ENCODE peak calls at places on chromosomes 12 and 14, in nine cellular contexts. One of them, this sample, is unnamed.

GRCh38 chr12:62629971-62630739 is 163.5 kb downstream of the MON2 start:
- DNase-seq in stimulated activated CD4-positive, alpha-beta T cell treated with anti-CD3 and anti-CD28 coated beads, Interleukin-15, amount 100 ng/mL, for 1 hour: no peak
- DNase-seq in NAMALWA: no peak
- DNase-seq in hypothalamus: no peak
- DNase-seq in anterior cingulate cortex: no peak
- DNase-seq in NCI-H345: peak; percentile 85
- DNase-seq in HT1080: no peak
- DNase-seq in iris pigment epithelial cell: no peak
- DNase-seq in astrocyte: no peak
- DNase-seq in this sample: no peak

GRCh38 chr12:64404470-64405446 is 566 bp downstream of the XPOT start:
- DNase-seq in stimulated activated CD4-positive, alpha-beta T cell treated with anti-CD3 and anti-CD28 coated beads, Interleukin-15, amount 100 ng/mL, for 1 hour: peak; percentile 20
- DNase-seq in HT1080: peak; percentile 71
- DNase-seq in iris pigment epithelial cell: peak; percentile 81
- DNase-seq in anterior cingulate cortex: peak; percentile 50
- DNase-seq in NAMALWA: peak; percentile 83
- DNase-seq in astrocyte: peak; percentile 84
- DNase-seq in hypothalamus: peak; percentile 63
- DNase-seq in NCI-H345: peak; percentile 52
- DNase-seq in this sample: peak; percentile 89

GRCh38 chr12:53973093-53974042 is at the start of gene HOXC11:
- DNase-seq in astrocyte: no peak
- DNase-seq in iris pigment epithelial cell: no peak
- DNase-seq in anterior cingulate cortex: no peak
- DNase-seq in stimulated activated CD4-positive, alpha-beta T cell treated with anti-CD3 and anti-CD28 coated beads, Interleukin-15, amount 100 ng/mL, for 1 hour: no peak
- DNase-seq in NCI-H345: no peak
- DNase-seq in NAMALWA: no peak
- DNase-seq in hypothalamus: no peak
- DNase-seq in HT1080: no peak
- DNase-seq in this sample: no peak

GRCh38 chr14:50340045-50340444 is 27.9 kb downstream of the DMAC2L start:
- DNase-seq in anterior cingulate cortex: no peak
- DNase-seq in astrocyte: no peak
- DNase-seq in iris pigment epithelial cell: no peak
- DNase-seq in HT1080: no peak
- DNase-seq in NCI-H345: no peak
- DNase-seq in hypothalamus: no peak
- DNase-seq in stimulated activated CD4-positive, alpha-beta T cell treated with anti-CD3 and anti-CD28 coated beads, Interleukin-15, amount 100 ng/mL, for 1 hour: no peak
- DNase-seq in NAMALWA: no peak
- DNase-seq in this sample: no peak

GRCh38 chr14:99797231-99797630 is 4.0 kb downstream of the EML1 start:
- DNase-seq in anterior cingulate cortex: no peak
- DNase-seq in astrocyte: no peak
- DNase-seq in stimulated activated CD4-positive, alpha-beta T cell treated with anti-CD3 and anti-CD28 coated beads, Interleukin-15, amount 100 ng/mL, for 1 hour: no peak
- DNase-seq in HT1080: no peak
- DNase-seq in NAMALWA: no peak
- DNase-seq in iris pigment epithelial cell: no peak
- DNase-seq in hypothalamus: no peak
- DNase-seq in NCI-H345: no peak
- DNase-seq in this sample: no peak

GRCh38 chr14:70785556-70785955 is 23.8 kb downstream of the MAP3K9 start:
- DNase-seq in hypothalamus: no peak
- DNase-seq in NCI-H345: no peak
- DNase-seq in HT1080: peak; percentile 79
- DNase-seq in anterior cingulate cortex: no peak
- DNase-seq in iris pigment epithelial cell: peak; percentile 35
- DNase-seq in astrocyte: no peak
- DNase-seq in stimulated activated CD4-positive, alpha-beta T cell treated with anti-CD3 and anti-CD28 coated beads, Interleukin-15, amount 100 ng/mL, for 1 hour: no peak
- DNase-seq in NAMALWA: no peak
- DNase-seq in this sample: peak; percentile 33

GRCh38 chr14:89588840-89589296 is 171.8 kb upstream of the FOXN3 start:
- DNase-seq in stimulated activated CD4-positive, alpha-beta T cell treated with anti-CD3 and anti-CD28 coated beads, Interleukin-15, amount 100 ng/mL, for 1 hour: no peak
- DNase-seq in anterior cingulate cortex: no peak
- DNase-seq in HT1080: no peak
- DNase-seq in iris pigment epithelial cell: no peak
- DNase-seq in astrocyte: no peak
- DNase-seq in NAMALWA: no peak
- DNase-seq in NCI-H345: no peak
- DNase-seq in hypothalamus: no peak
- DNase-seq in this sample: no peak

GRCh38 chr12:49331360-49332222 is 5.4 kb downstream of the C1QL4 start:
- DNase-seq in hypothalamus: peak; percentile 46
- DNase-seq in HT1080: peak; percentile 55
- DNase-seq in astrocyte: peak; percentile 44
- DNase-seq in NCI-H345: no peak
- DNase-seq in anterior cingulate cortex: peak; percentile 56
- DNase-seq in NAMALWA: no peak
- DNase-seq in stimulated activated CD4-positive, alpha-beta T cell treated with anti-CD3 and anti-CD28 coated beads, Interleukin-15, amount 100 ng/mL, for 1 hour: no peak
- DNase-seq in iris pigment epithelial cell: peak; percentile 79
- DNase-seq in this sample: peak; percentile 52

GRCh38 chr12:62191747-62192485 is 68.3 kb upstream of the USP15 start:
- DNase-seq in stimulated activated CD4-positive, alpha-beta T cell treated with anti-CD3 and anti-CD28 coated beads, Interleukin-15, amount 100 ng/mL, for 1 hour: no peak
- DNase-seq in HT1080: no peak
- DNase-seq in hypothalamus: no peak
- DNase-seq in astrocyte: peak; percentile 34
- DNase-seq in anterior cingulate cortex: no peak
- DNase-seq in NAMALWA: no peak
- DNase-seq in iris pigment epithelial cell: peak; percentile 31
- DNase-seq in NCI-H345: peak; percentile 54
- DNase-seq in this sample: peak; percentile 29

GRCh38 chr12:94628369-94628768 is 22.0 kb downstream of the TMCC3 start:
- DNase-seq in NCI-H345: no peak
- DNase-seq in hypothalamus: no peak
- DNase-seq in astrocyte: no peak
- DNase-seq in anterior cingulate cortex: no peak
- DNase-seq in stimulated activated CD4-positive, alpha-beta T cell treated with anti-CD3 and anti-CD28 coated beads, Interleukin-15, amount 100 ng/mL, for 1 hour: no peak
- DNase-seq in NAMALWA: no peak
- DNase-seq in iris pigment epithelial cell: no peak
- DNase-seq in HT1080: no peak
- DNase-seq in this sample: no peak